ENCODE peak calls at places on chromosomes 5 and 9, in seven cellular contexts. B is GM23338; V is AG04449; R is anterior cingulate cortex; X is pancreas; C is fibroblast of the aortic adventitia; W is effector CD8-positive, alpha-beta T cell. Q is an unnamed sample.
A peak's percentile ranks its signal among the peaks of the same experiment; 100 is the strongest.

GRCh38 chr9:92648447-92649406 is 21.2 kb downstream of the IPPK start:
- DNase-seq in B (no peak), V (no peak), R (no peak), X (no peak), C (no peak), W (no peak), Q (no peak)

GRCh38 chr9:93908591-93909241 is 46.4 kb downstream of the BARX1 start:
- DNase-seq in B (no peak), V (no peak), R (no peak), X (no peak), C (no peak), W (no peak), Q (no peak)

GRCh38 chr9:86734762-86735161 is 212.5 kb downstream of the GAS1 start:
- DNase-seq in B (no peak), V (no peak), R (no peak), X (no peak), C (peak; percentile 97), W (no peak), Q (no peak)

GRCh38 chr9:120921751-120922181 is 4.8 kb downstream of the TRAF1 start:
- DNase-seq in B (no peak), V (no peak), R (no peak), X (no peak), C (peak; percentile 38), W (no peak), Q (no peak)

GRCh38 chr9:86288501-86288900 is 6.2 kb upstream of the ISCA1 start:
- DNase-seq in B (no peak), V (no peak), R (no peak), X (no peak), C (no peak), W (no peak), Q (no peak)

GRCh38 chr9:2771661-2772060 is 54.4 kb downstream of the KCNV2 start:
- DNase-seq in B (no peak), V (no peak), R (no peak), X (no peak), C (peak; percentile 41), W (no peak), Q (no peak)

GRCh38 chr5:103262422-103262871 is 3.9 kb downstream of the MACIR start:
- DNase-seq in B (no peak), V (no peak), R (no peak), X (no peak), C (peak; percentile 70), W (no peak), Q (no peak)

GRCh38 chr5:134554319-134555222 is 29.1 kb downstream of the JADE2 start:
- DNase-seq in B (peak; percentile 33), V (peak; percentile 98), R (no peak), X (no peak), C (peak; percentile 96), W (peak; percentile 6), Q (no peak)

GRCh38 chr9:17588395-17588794 is 9.5 kb downstream of the SH3GL2 start:
- DNase-seq in B (peak; percentile 18), V (no peak), R (no peak), X (no peak), C (no peak), W (no peak), Q (no peak)

GRCh38 chr9:134136117-134136996 is 475 bp downstream of the WDR5 start:
- DNase-seq in B (peak; percentile 51), V (no peak), R (no peak), X (no peak), C (peak; percentile 26), W (no peak), Q (no peak)

GRCh38 chr5:181170996-181171395 is 23.6 kb downstream of the OR2V2 start:
- DNase-seq in B (no peak), V (no peak), R (no peak), X (no peak), C (no peak), W (no peak), Q (no peak)

GRCh38 chr5:167950126-167950721 is 341.2 kb upstream of the WWC1 start:
- DNase-seq in B (no peak), V (peak; percentile 79), R (no peak), X (no peak), C (peak; percentile 79), W (no peak), Q (no peak)